ENCODE peak calls at places on chromosome 14, in eight cellular contexts. J is CD4-positive, alpha-beta memory T cell; E is CD8-positive, alpha-beta T cell; L is GM23248; Z is aorta; C is pancreas; X is left ventricle myocardium inferior; M is H1. P is an unnamed sample.
A peak's percentile ranks its signal among the peaks of the same experiment; 100 is the strongest.

GRCh38 chr14:68637106-68638021 is 155.5 kb downstream of the ZFP36L1 start:
- DNase-seq in J (no peak), E (no peak), L (peak; percentile 77), Z (no peak), C (no peak), X (peak; percentile 54), M (peak; percentile 26), P (peak; percentile 25)

GRCh38 chr14:53881161-53881846 is 75.3 kb downstream of the BMP4 start:
- DNase-seq in J (no peak), E (no peak), L (no peak), Z (no peak), C (no peak), X (no peak), M (no peak), P (no peak)

GRCh38 chr14:68685419-68686211 is 107.3 kb downstream of the ZFP36L1 start:
- DNase-seq in J (peak; percentile 92), E (peak; percentile 67), L (peak; percentile 76), Z (no peak), C (no peak), X (no peak), M (no peak), P (no peak)

GRCh38 chr14:50619569-50620141 is 48.5 kb downstream of the SAV1 start:
- DNase-seq in J (peak; percentile 9), E (no peak), L (peak; percentile 60), Z (no peak), C (no peak), X (no peak), M (no peak), P (no peak)

GRCh38 chr14:90624732-90625444 is 191.3 kb downstream of the TTC7B start:
- DNase-seq in J (no peak), E (no peak), L (no peak), Z (no peak), C (no peak), X (no peak), M (no peak), P (no peak)

GRCh38 chr14:68395585-68395984 is 397.3 kb downstream of the ZFP36L1 start:
- DNase-seq in J (no peak), E (no peak), L (peak; percentile 91), Z (peak; percentile 63), C (no peak), X (no peak), M (no peak), P (no peak)

GRCh38 chr14:76829016-76829365 is 2.8 kb downstream of the LRRC74A start:
- DNase-seq in J (no peak), E (no peak), L (peak; percentile 34), Z (no peak), C (peak; percentile 60), X (peak; percentile 33), M (no peak), P (no peak)

GRCh38 chr14:77243853-77244252 is 27.2 kb downstream of the NGB start:
- DNase-seq in J (no peak), E (no peak), L (no peak), Z (no peak), C (no peak), X (no peak), M (no peak), P (no peak)

GRCh38 chr14:97931273-97931672 is 1134.1 kb downstream of the VRK1 start:
- DNase-seq in J (no peak), E (no peak), L (no peak), Z (no peak), C (no peak), X (no peak), M (no peak), P (no peak)

GRCh38 chr14:72094844-72095582 is 162.8 kb downstream of the RGS6 start:
- DNase-seq in J (no peak), E (no peak), L (no peak), Z (no peak), C (no peak), X (no peak), M (no peak), P (no peak)

GRCh38 chr14:61107148-61107641 is 126.2 kb downstream of the SLC38A6 start:
- DNase-seq in J (no peak), E (no peak), L (peak; percentile 71), Z (peak; percentile 67), C (no peak), X (peak; percentile 61), M (no peak), P (peak; percentile 34)

GRCh38 chr14:96225745-96226151 is 21.1 kb downstream of the BDKRB2 start:
- DNase-seq in J (no peak), E (no peak), L (peak; percentile 74), Z (no peak), C (no peak), X (peak; percentile 22), M (peak; percentile 59), P (peak; percentile 72)

GRCh38 chr14:96217381-96217913 is 12.8 kb downstream of the BDKRB2 start:
- DNase-seq in J (no peak), E (no peak), L (no peak), Z (no peak), C (no peak), X (no peak), M (no peak), P (no peak)

GRCh38 chr14:96221109-96221650 is 16.5 kb downstream of the BDKRB2 start:
- DNase-seq in J (no peak), E (no peak), L (no peak), Z (no peak), C (no peak), X (no peak), M (no peak), P (no peak)

GRCh38 chr14:96224480-96225096 is 19.9 kb downstream of the BDKRB2 start:
- DNase-seq in J (no peak), E (no peak), L (no peak), Z (no peak), C (no peak), X (no peak), M (no peak), P (peak; percentile 79)

DNA sequence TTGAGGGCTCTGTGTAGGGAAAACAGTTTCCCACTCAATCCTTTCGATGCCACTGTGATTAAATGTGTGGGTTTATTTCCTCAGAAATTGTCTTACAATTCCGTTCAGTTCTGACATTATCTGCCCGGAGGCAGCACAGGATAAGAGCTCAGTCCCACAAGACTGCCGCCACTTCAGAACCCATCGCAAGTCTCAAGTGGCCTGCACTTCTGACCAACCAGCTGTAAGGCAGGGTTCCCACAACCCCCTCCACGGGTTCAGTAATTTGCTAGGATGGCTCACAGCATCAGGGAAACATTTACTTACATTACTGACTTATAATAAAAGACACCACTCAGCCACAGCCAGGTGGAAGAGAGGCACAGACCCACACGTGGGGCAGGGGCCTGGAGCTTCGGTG is 17.2 kb downstream of the BDKRB2 start:
- DNase-seq in J (no peak), E (no peak), L (no peak), Z (no peak), C (no peak), X (no peak), M (no peak), P (no peak)
- H3K27ac ChIP-seq in J (no peak overlapping the region), E (no peak overlapping the region), L (no peak overlapping the region), Z (no peak overlapping the region), C (no peak overlapping the region), X (no peak overlapping the region), M (no peak overlapping the region), P (no peak overlapping the region)

DNA sequence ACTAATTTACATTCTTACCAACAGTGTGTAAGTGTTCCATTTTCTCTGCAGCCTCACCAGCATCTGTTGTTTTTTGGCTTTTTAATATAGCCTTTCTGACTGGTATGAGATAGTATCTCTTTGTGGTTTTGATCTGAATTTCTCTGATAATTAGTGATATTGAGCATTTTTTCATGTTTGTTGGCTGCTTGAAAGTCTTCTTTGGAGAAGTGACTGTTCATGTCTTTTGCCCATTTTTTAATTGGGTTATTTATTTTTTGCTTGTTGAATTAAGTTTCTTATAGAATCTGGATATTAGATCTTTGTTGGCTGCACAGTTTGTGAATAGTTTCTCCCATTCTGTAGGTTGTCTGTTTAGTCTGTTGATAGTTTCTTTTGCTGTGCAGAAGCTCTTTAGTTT is 48.0 kb upstream of the OR6J1 start:
- DNase-seq in J (no peak), E (no peak), L (no peak), Z (no peak), C (no peak), X (no peak), M (no peak), P (no peak)
- H3K27ac ChIP-seq in J (no peak overlapping the region), E (no peak overlapping the region), L (no peak overlapping the region), Z (no peak overlapping the region), C (no peak overlapping the region), X (no peak overlapping the region), M (no peak overlapping the region), P (no peak overlapping the region)

GRCh38 chr14:45227566-45227965 is 25.4 kb downstream of the MIS18BP1 start:
- DNase-seq in J (no peak), E (no peak), L (peak; percentile 3), Z (no peak), C (no peak), X (no peak), M (no peak), P (no peak)
- H3K27ac ChIP-seq in J (no peak overlapping the region), E (no peak overlapping the region), L (no peak overlapping the region), Z (no peak overlapping the region), C (no peak overlapping the region), X (no peak overlapping the region), M (no peak overlapping the region), P (no peak overlapping the region)

DNA sequence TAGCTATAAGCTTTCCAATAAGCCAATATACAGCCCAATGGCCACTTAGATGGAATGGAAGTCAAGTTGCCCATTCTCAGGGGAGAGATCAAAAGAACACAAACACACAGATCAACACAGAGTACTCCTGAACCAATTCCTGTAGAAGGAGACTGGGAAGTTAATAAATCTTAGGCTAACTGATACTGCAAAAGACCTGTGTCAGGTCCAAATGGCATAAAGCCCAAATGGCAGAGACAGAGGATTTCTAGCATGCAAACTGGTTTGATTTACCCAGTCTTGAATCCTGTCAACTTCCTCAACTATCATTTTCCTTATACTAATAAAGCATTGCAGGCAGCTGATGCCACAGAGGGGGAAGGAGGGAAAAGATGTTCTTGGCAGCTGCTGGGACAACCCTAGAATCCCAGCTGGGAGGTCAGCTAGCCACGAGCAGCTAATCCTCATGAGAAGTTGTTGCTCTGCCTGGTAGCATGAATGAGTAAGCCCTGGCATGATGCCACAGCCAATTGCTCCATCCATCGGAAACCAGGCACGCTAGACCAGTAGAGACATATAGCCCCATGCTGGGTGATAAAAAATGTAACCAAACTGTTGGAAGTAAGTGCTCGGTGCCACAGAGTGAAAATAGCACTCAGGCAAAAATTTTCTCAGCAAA is 26.2 kb downstream of the ANG start:
- DNase-seq in J (no peak), E (no peak), L (peak; percentile 59), Z (peak; percentile 93), C (peak; percentile 39), X (peak; percentile 77), M (no peak), P (peak; percentile 69)
- H3K27ac ChIP-seq in J (no peak overlapping the region), E (no peak overlapping the region), L (no peak overlapping the region), Z (no peak overlapping the region), C (peak overlapping the region; percentile 70), X (peak overlapping the region; percentile 44), M (no peak overlapping the region), P (no peak overlapping the region)

GRCh38 chr14:100840751-100841444 is 15.0 kb downstream of the MEG3 start:
- DNase-seq in J (no peak), E (no peak), L (no peak), Z (no peak), C (no peak), X (no peak), M (no peak), P (no peak)
- H3K27ac ChIP-seq in J (no peak overlapping the region), E (no peak overlapping the region), L (no peak overlapping the region), Z (no peak overlapping the region), C (no peak overlapping the region), X (no peak overlapping the region), M (peak overlapping the region; percentile 69), P (no peak overlapping the region)

DNA sequence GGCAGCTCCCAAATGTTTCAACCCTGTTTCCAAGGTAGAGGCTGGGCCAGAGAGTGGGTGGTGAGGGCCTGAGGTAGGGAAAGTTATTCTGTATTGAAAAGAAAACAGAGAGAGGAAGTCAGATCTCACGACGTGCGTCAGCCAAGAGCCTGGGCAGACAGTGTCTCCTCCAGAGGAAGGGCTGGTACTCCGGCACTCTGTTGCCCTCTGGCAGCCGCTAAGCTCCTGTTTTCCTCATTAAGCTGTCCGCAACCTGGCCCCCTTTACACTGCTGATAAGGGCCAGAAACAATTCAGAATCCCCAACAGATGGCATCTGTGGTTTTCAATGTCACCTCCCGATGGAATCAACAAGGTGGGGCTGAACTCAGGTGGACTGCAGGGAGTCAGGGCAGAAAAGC is 26.0 kb upstream of the LTBP2 start:
- DNase-seq in J (no peak), E (no peak), L (no peak), Z (no peak), C (no peak), X (no peak), M (no peak), P (no peak)
- H3K27ac ChIP-seq in J (no peak overlapping the region), E (no peak overlapping the region), L (no peak overlapping the region), Z (no peak overlapping the region), C (no peak overlapping the region), X (peak overlapping the region; percentile 69), M (no peak overlapping the region), P (no peak overlapping the region)

P was measured in colonic mucosa.